ENCODE peak calls at places on chromosomes 16 and 17, in seven cellular contexts. V, P, K, H, Q, O and N are unnamed samples.

GRCh38 chr16:88382491-88383400 is at the start of gene ZNF469:
- DNase-seq in V (no peak), H (peak; percentile 45), P (no peak), O (no peak), K (no peak), Q (no peak), N (peak; percentile 68)

GRCh38 chr17:49576121-49576905 is 642 bp downstream of the NXPH3 start:
- DNase-seq in Q (peak; percentile 58), V (no peak), O (no peak), P (no peak), H (peak; percentile 59), K (peak; percentile 61), N (peak; percentile 86)

GRCh38 chr17:28173071-28173561 is 130.6 kb downstream of the NLK start:
- DNase-seq in V (no peak), O (no peak), H (no peak), K (no peak), P (no peak), Q (no peak), N (no peak)

GRCh38 chr16:1310832-1311200 is 1.4 kb downstream of the UBE2I start:
- DNase-seq in K (no peak), V (no peak), P (no peak), H (no peak), O (no peak), Q (no peak), N (no peak)

GRCh38 chr17:59329558-59330313 is 1.7 kb upstream of the YPEL2 start:
- DNase-seq in P (peak; percentile 71), K (peak; percentile 69), H (peak; percentile 68), O (peak; percentile 61), V (peak; percentile 68), Q (peak; percentile 41), N (peak; percentile 77)

GRCh38 chr16:82456683-82457082 is 170.1 kb upstream of the CDH13 start:
- DNase-seq in H (peak; percentile 26), K (peak; percentile 48), V (peak; percentile 47), Q (peak; percentile 58), P (peak; percentile 45), O (no peak), N (peak; percentile 40)

GRCh38 chr17:65407017-65407416 is 154.4 kb downstream of the AXIN2 start:
- DNase-seq in K (no peak), P (no peak), V (no peak), Q (no peak), O (no peak), H (no peak), N (no peak)

GRCh38 chr16:70476272-70477020 is 22.1 kb downstream of the FCSK start:
- DNase-seq in K (no peak), P (peak; percentile 40), V (no peak), O (peak; percentile 60), H (peak; percentile 72), Q (peak; percentile 92), N (no peak)

GRCh38 chr17:33968350-33969044 is 286.6 kb upstream of the CCL2 start:
- DNase-seq in O (no peak), V (no peak), H (no peak), Q (no peak), P (no peak), K (no peak), N (no peak)

GRCh38 chr17:4375039-4375748 is 8.7 kb upstream of the UBE2G1 start:
- DNase-seq in O (no peak), V (no peak), K (no peak), P (no peak), Q (no peak), H (no peak), N (no peak)

GRCh38 chr17:80982426-80982974 is 9.1 kb upstream of the CHMP6 start:
- DNase-seq in V (no peak), P (no peak), Q (no peak), O (no peak), K (no peak), H (no peak), N (no peak)

GRCh38 chr16:3023415-3023668 is 400 bp downstream of the HCFC1R1 start:
- DNase-seq in P (peak; percentile 67), H (no peak), O (no peak), V (no peak), Q (peak; percentile 63), K (no peak), N (peak; percentile 72)

GRCh38 chr17:67372751-67373150 is 4.3 kb upstream of the PITPNC1 start:
- DNase-seq in V (no peak), Q (no peak), P (no peak), H (no peak), K (no peak), O (no peak), N (no peak)

GRCh38 chr17:48261297-48261880 is 153.8 kb downstream of the SNX11 start:
- DNase-seq in H (peak; percentile 31), P (no peak), K (peak; percentile 24), V (no peak), Q (no peak), O (no peak), N (no peak)

GRCh38 chr17:50883850-50884291 is 17.7 kb upstream of the TOB1 start:
- DNase-seq in Q (no peak), P (no peak), K (no peak), O (no peak), H (no peak), V (no peak), N (peak; percentile 53)

GRCh38 chr17:78111012-78111726 is 17.4 kb downstream of the TMC6 start:
- DNase-seq in P (no peak), V (no peak), Q (no peak), H (no peak), O (no peak), K (no peak), N (no peak)

GRCh38 chr16:12144355-12144754 is 167.8 kb downstream of the SNX29 start:
- DNase-seq in V (no peak), K (no peak), H (no peak), P (no peak), O (no peak), Q (no peak), N (no peak)

GRCh38 chr16:25950586-25951201 is 258.9 kb downstream of the HS3ST4 start:
- DNase-seq in Q (no peak), K (peak; percentile 33), P (no peak), V (no peak), H (no peak), O (no peak), N (no peak)

GRCh38 chr17:32491371-32492280 is 4.8 kb downstream of the CDK5R1 start:
- DNase-seq in H (no peak), P (no peak), O (no peak), V (no peak), K (no peak), Q (no peak), N (no peak)

GRCh38 chr16:81174644-81175324 is 63.7 kb upstream of the BCO1 start:
- DNase-seq in K (no peak), V (no peak), Q (no peak), H (no peak), O (peak; percentile 18), P (no peak), N (no peak)

GRCh38 chr16:768428-768827 is 7.9 kb downstream of the MSLN start:
- DNase-seq in V (no peak), H (no peak), O (no peak), K (no peak), Q (no peak), P (no peak), N (peak; percentile 34)

GRCh38 chr16:9115277-9115676 is 23.8 kb downstream of the HAPSTR1 start:
- DNase-seq in Q (peak; percentile 82), H (no peak), P (no peak), K (no peak), O (no peak), V (no peak), N (no peak)

GRCh38 chr17:13864551-13864950 is 204.8 kb upstream of the COX10 start:
- DNase-seq in Q (no peak), O (peak; percentile 41), P (no peak), K (no peak), V (no peak), H (no peak), N (no peak)

GRCh38 chr16:75938818-75939217 is 212.5 kb upstream of the CPHXL start:
- DNase-seq in K (no peak), V (no peak), Q (peak; percentile 34), H (no peak), O (no peak), P (no peak), N (no peak)

GRCh38 chr17:50565559-50566350 is 5.2 kb downstream of the CACNA1G start:
- DNase-seq in V (no peak), P (no peak), K (peak; percentile 59), Q (no peak), O (no peak), H (no peak), N (no peak)

GRCh38 chr16:528111-529011 is 849 bp downstream of the CAPN15 start:
- DNase-seq in O (no peak), Q (peak; percentile 70), H (peak; percentile 48), P (no peak), K (no peak), V (no peak), N (peak; percentile 74)

GRCh38 chr16:22050963-22051362 is 41.4 kb upstream of the VWA3A start:
- DNase-seq in P (no peak), H (no peak), O (no peak), Q (no peak), V (no peak), K (no peak), N (no peak)

GRCh38 chr17:75767881-75768280 is 2.9 kb upstream of the GALK1 start:
- DNase-seq in Q (no peak), V (no peak), O (no peak), K (no peak), H (no peak), P (no peak), N (no peak)

GRCh38 chr16:68732068-68732680 is 4.9 kb upstream of the CDH1 start:
- DNase-seq in H (peak; percentile 34), K (no peak), Q (peak; percentile 68), P (no peak), O (no peak), V (peak; percentile 79), N (no peak)

GRCh38 chr17:57935833-57936807 is 19.1 kb downstream of the CUEDC1 start:
- DNase-seq in Q (no peak), H (no peak), P (peak; percentile 67), V (no peak), K (peak; percentile 89), O (no peak), N (peak; percentile 88)

GRCh38 chr16:52953215-52953614 is 99.5 kb downstream of the CHD9NB start:
- DNase-seq in O (no peak), P (no peak), Q (no peak), K (no peak), H (no peak), V (no peak), N (no peak)

GRCh38 chr17:78484300-78485159 is 92.7 kb downstream of the DNAH17 start:
- DNase-seq in K (peak; percentile 51), Q (peak; percentile 20), O (no peak), V (no peak), H (no peak), P (no peak), N (no peak)

GRCh38 chr17:74117999-74118421 is 85.5 kb upstream of the RPL38 start:
- DNase-seq in Q (no peak), O (no peak), P (no peak), V (no peak), K (no peak), H (no peak), N (no peak)